ENCODE peak calls at places on chromosomes 4 and X, in nine cellular contexts. One of them, this sample, is unnamed.

GRCh38 chr4:83870551-83870950 is 334.6 kb downstream of the GPAT3 start:
- DNase-seq in heart left ventricle: no peak
- DNase-seq in psoas muscle: no peak
- DNase-seq in fibroblast of the aortic adventitia: no peak
- DNase-seq in lower lobe of right lung: no peak
- DNase-seq in GM20000: no peak
- DNase-seq in GM10248: no peak
- DNase-seq in thoracic aorta: no peak
- DNase-seq in glutamatergic neuron: no peak
- DNase-seq in this sample: no peak

GRCh38 chr4:2295535-2296442 is 33.9 kb upstream of the MXD4 start:
- DNase-seq in psoas muscle: no peak
- DNase-seq in glutamatergic neuron: no peak
- DNase-seq in lower lobe of right lung: no peak
- DNase-seq in GM20000: no peak
- DNase-seq in heart left ventricle: no peak
- DNase-seq in thoracic aorta: no peak
- DNase-seq in GM10248: no peak
- DNase-seq in fibroblast of the aortic adventitia: no peak
- DNase-seq in this sample: no peak

GRCh38 chr4:128528793-128529553 is 241.4 kb upstream of the PGRMC2 start:
- DNase-seq in psoas muscle: no peak
- DNase-seq in GM20000: no peak
- DNase-seq in lower lobe of right lung: no peak
- DNase-seq in glutamatergic neuron: no peak
- DNase-seq in fibroblast of the aortic adventitia: peak
- DNase-seq in GM10248: no peak
- DNase-seq in thoracic aorta: peak
- DNase-seq in heart left ventricle: peak
- DNase-seq in this sample: no peak

GRCh38 chr4:78432896-78433295 is 118.7 kb upstream of the ANXA3 start:
- DNase-seq in fibroblast of the aortic adventitia: peak
- DNase-seq in psoas muscle: no peak
- DNase-seq in GM20000: no peak
- DNase-seq in GM10248: no peak
- DNase-seq in heart left ventricle: no peak
- DNase-seq in glutamatergic neuron: no peak
- DNase-seq in thoracic aorta: no peak
- DNase-seq in lower lobe of right lung: no peak
- DNase-seq in this sample: no peak

GRCh38 chr4:3745886-3746656 is 20.1 kb upstream of the ADRA2C start:
- DNase-seq in glutamatergic neuron: no peak
- DNase-seq in heart left ventricle: no peak
- DNase-seq in lower lobe of right lung: no peak
- DNase-seq in thoracic aorta: no peak
- DNase-seq in fibroblast of the aortic adventitia: no peak
- DNase-seq in psoas muscle: peak
- DNase-seq in GM10248: no peak
- DNase-seq in GM20000: no peak
- DNase-seq in this sample: no peak

GRCh38 chrX:101658661-101659477 is 781 bp downstream of the ARMCX2 start:
- DNase-seq in heart left ventricle: peak
- DNase-seq in GM20000: peak
- DNase-seq in psoas muscle: peak
- DNase-seq in thoracic aorta: peak
- DNase-seq in lower lobe of right lung: peak
- DNase-seq in fibroblast of the aortic adventitia: peak
- DNase-seq in glutamatergic neuron: peak
- DNase-seq in GM10248: peak
- DNase-seq in this sample: peak

GRCh38 chr4:171342646-171343045 is 470.6 kb upstream of the GALNTL6 start:
- DNase-seq in lower lobe of right lung: no peak
- DNase-seq in glutamatergic neuron: peak
- DNase-seq in psoas muscle: no peak
- DNase-seq in fibroblast of the aortic adventitia: no peak
- DNase-seq in GM10248: no peak
- DNase-seq in thoracic aorta: no peak
- DNase-seq in GM20000: no peak
- DNase-seq in heart left ventricle: no peak
- DNase-seq in this sample: no peak

GRCh38 chrX:39164212-39164611 is 363.0 kb downstream of the MID1IP1 start:
- DNase-seq in heart left ventricle: no peak
- DNase-seq in lower lobe of right lung: no peak
- DNase-seq in GM20000: no peak
- DNase-seq in glutamatergic neuron: no peak
- DNase-seq in thoracic aorta: no peak
- DNase-seq in psoas muscle: no peak
- DNase-seq in GM10248: no peak
- DNase-seq in fibroblast of the aortic adventitia: no peak
- DNase-seq in this sample: no peak

GRCh38 chrX:84501798-84502628 is at the start of gene HDX:
- DNase-seq in psoas muscle: peak
- DNase-seq in thoracic aorta: peak
- DNase-seq in fibroblast of the aortic adventitia: peak
- DNase-seq in heart left ventricle: peak
- DNase-seq in GM10248: peak
- DNase-seq in glutamatergic neuron: peak
- DNase-seq in GM20000: peak
- DNase-seq in lower lobe of right lung: peak
- DNase-seq in this sample: peak

GRCh38 chrX:28888421-28888820 is 301.2 kb downstream of the IL1RAPL1 start:
- DNase-seq in psoas muscle: no peak
- DNase-seq in lower lobe of right lung: no peak
- DNase-seq in thoracic aorta: no peak
- DNase-seq in GM20000: no peak
- DNase-seq in fibroblast of the aortic adventitia: peak
- DNase-seq in glutamatergic neuron: no peak
- DNase-seq in heart left ventricle: no peak
- DNase-seq in GM10248: no peak
- DNase-seq in this sample: no peak

GRCh38 chr4:115323106-115323684 is 209.8 kb upstream of the NDST4 start:
- DNase-seq in lower lobe of right lung: no peak
- DNase-seq in fibroblast of the aortic adventitia: no peak
- DNase-seq in GM20000: no peak
- DNase-seq in glutamatergic neuron: no peak
- DNase-seq in thoracic aorta: no peak
- DNase-seq in heart left ventricle: no peak
- DNase-seq in psoas muscle: no peak
- DNase-seq in GM10248: no peak
- DNase-seq in this sample: no peak

GRCh38 chr4:153486281-153487151 is 20.4 kb downstream of the TMEM131L start:
- DNase-seq in GM10248: no peak
- DNase-seq in glutamatergic neuron: no peak
- DNase-seq in thoracic aorta: no peak
- DNase-seq in GM20000: no peak
- DNase-seq in lower lobe of right lung: no peak
- DNase-seq in psoas muscle: no peak
- DNase-seq in heart left ventricle: no peak
- DNase-seq in fibroblast of the aortic adventitia: peak
- DNase-seq in this sample: no peak

GRCh38 chr4:2318476-2318875 is 56.6 kb upstream of the MXD4 start:
- DNase-seq in glutamatergic neuron: no peak
- DNase-seq in GM20000: no peak
- DNase-seq in psoas muscle: no peak
- DNase-seq in fibroblast of the aortic adventitia: no peak
- DNase-seq in thoracic aorta: no peak
- DNase-seq in lower lobe of right lung: no peak
- DNase-seq in GM10248: no peak
- DNase-seq in heart left ventricle: no peak
- DNase-seq in this sample: no peak

GRCh38 chr4:174137698-174138097 is 145.8 kb downstream of the FBXO8 start:
- DNase-seq in glutamatergic neuron: no peak
- DNase-seq in GM20000: no peak
- DNase-seq in GM10248: no peak
- DNase-seq in psoas muscle: no peak
- DNase-seq in lower lobe of right lung: no peak
- DNase-seq in thoracic aorta: no peak
- DNase-seq in fibroblast of the aortic adventitia: no peak
- DNase-seq in heart left ventricle: no peak
- DNase-seq in this sample: no peak

GRCh38 chr4:172982151-172982590 is 186.4 kb upstream of the GALNT7 start:
- DNase-seq in lower lobe of right lung: no peak
- DNase-seq in thoracic aorta: peak
- DNase-seq in GM10248: no peak
- DNase-seq in psoas muscle: no peak
- DNase-seq in heart left ventricle: no peak
- DNase-seq in GM20000: peak
- DNase-seq in glutamatergic neuron: no peak
- DNase-seq in fibroblast of the aortic adventitia: peak
- DNase-seq in this sample: no peak

GRCh38 chrX:40282901-40283674 is 185.3 kb upstream of the BCOR start:
- DNase-seq in GM20000: no peak
- DNase-seq in GM10248: no peak
- DNase-seq in lower lobe of right lung: no peak
- DNase-seq in heart left ventricle: no peak
- DNase-seq in thoracic aorta: no peak
- DNase-seq in glutamatergic neuron: no peak
- DNase-seq in fibroblast of the aortic adventitia: peak
- DNase-seq in psoas muscle: no peak
- DNase-seq in this sample: no peak

GRCh38 chr4:124938836-124939235 is 226.3 kb upstream of the ANKRD50 start:
- DNase-seq in thoracic aorta: no peak
- DNase-seq in heart left ventricle: no peak
- DNase-seq in fibroblast of the aortic adventitia: no peak
- DNase-seq in lower lobe of right lung: no peak
- DNase-seq in GM20000: no peak
- DNase-seq in psoas muscle: no peak
- DNase-seq in GM10248: no peak
- DNase-seq in glutamatergic neuron: no peak
- DNase-seq in this sample: no peak

GRCh38 chrX:22349116-22349515 is 76.4 kb downstream of the CBLL2 start:
- DNase-seq in lower lobe of right lung: no peak
- DNase-seq in GM10248: no peak
- DNase-seq in heart left ventricle: no peak
- DNase-seq in psoas muscle: no peak
- DNase-seq in fibroblast of the aortic adventitia: no peak
- DNase-seq in GM20000: no peak
- DNase-seq in glutamatergic neuron: no peak
- DNase-seq in thoracic aorta: no peak
- DNase-seq in this sample: no peak

GRCh38 chrX:136574548-136574947 is 42.5 kb downstream of the VGLL1 start:
- DNase-seq in thoracic aorta: no peak
- DNase-seq in psoas muscle: no peak
- DNase-seq in GM20000: no peak
- DNase-seq in glutamatergic neuron: no peak
- DNase-seq in fibroblast of the aortic adventitia: no peak
- DNase-seq in GM10248: no peak
- DNase-seq in heart left ventricle: peak
- DNase-seq in lower lobe of right lung: no peak
- DNase-seq in this sample: no peak

GRCh38 chr4:17817027-17817426 is 6.2 kb downstream of the NCAPG start:
- DNase-seq in lower lobe of right lung: no peak
- DNase-seq in thoracic aorta: no peak
- DNase-seq in glutamatergic neuron: no peak
- DNase-seq in GM20000: peak
- DNase-seq in GM10248: peak
- DNase-seq in heart left ventricle: no peak
- DNase-seq in psoas muscle: no peak
- DNase-seq in fibroblast of the aortic adventitia: peak
- DNase-seq in this sample: no peak

GRCh38 chr4:151420408-151420807 is 11.4 kb downstream of the FHIP1A start:
- DNase-seq in heart left ventricle: no peak
- DNase-seq in thoracic aorta: no peak
- DNase-seq in glutamatergic neuron: no peak
- DNase-seq in psoas muscle: no peak
- DNase-seq in lower lobe of right lung: no peak
- DNase-seq in fibroblast of the aortic adventitia: peak
- DNase-seq in GM10248: no peak
- DNase-seq in GM20000: no peak
- DNase-seq in this sample: no peak
- TF ChIP-seq CTCF in heart left ventricle: no peak
- TF ChIP-seq CTCF in thoracic aorta: no peak
- TF ChIP-seq CTCF in glutamatergic neuron: no peak
- TF ChIP-seq CTCF in psoas muscle: no peak
- TF ChIP-seq CTCF in lower lobe of right lung: no peak
- TF ChIP-seq CTCF in fibroblast of the aortic adventitia: peak
- TF ChIP-seq CTCF in GM10248: no peak
- TF ChIP-seq CTCF in GM20000: no peak
- TF ChIP-seq CTCF in this sample: no peak

DNA sequence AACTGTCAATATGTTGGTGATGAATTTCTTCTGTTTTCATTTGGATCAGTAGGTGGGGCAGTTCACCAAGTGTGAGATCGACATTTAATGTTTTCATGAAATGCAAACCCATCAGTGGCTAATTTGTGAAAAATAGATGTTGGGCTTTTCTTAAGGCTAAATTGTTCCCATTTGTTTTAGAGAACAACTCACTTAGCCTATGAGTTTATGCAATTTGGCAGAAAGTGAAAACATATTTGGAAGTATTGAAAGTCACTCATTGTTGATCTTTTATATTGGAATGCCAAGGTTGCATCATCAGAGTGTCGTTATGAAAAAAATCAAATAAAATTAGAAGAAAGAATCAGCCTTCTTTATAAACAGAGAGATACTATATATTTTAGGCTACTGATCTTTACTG is 132.4 kb downstream of the RPA4 start:
- DNase-seq in fibroblast of the aortic adventitia: peak
- DNase-seq in heart left ventricle: no peak
- DNase-seq in psoas muscle: no peak
- DNase-seq in lower lobe of right lung: no peak
- DNase-seq in thoracic aorta: no peak
- DNase-seq in GM10248: no peak
- DNase-seq in glutamatergic neuron: no peak
- DNase-seq in GM20000: no peak
- DNase-seq in this sample: no peak
- TF ChIP-seq CTCF in fibroblast of the aortic adventitia: no peak
- TF ChIP-seq CTCF in heart left ventricle: no peak
- TF ChIP-seq CTCF in psoas muscle: no peak
- TF ChIP-seq CTCF in lower lobe of right lung: no peak
- TF ChIP-seq CTCF in thoracic aorta: no peak
- TF ChIP-seq CTCF in GM10248: no peak
- TF ChIP-seq CTCF in glutamatergic neuron: no peak
- TF ChIP-seq CTCF in GM20000: no peak
- TF ChIP-seq CTCF in this sample: no peak

GRCh38 chr4:186366326-186366725 is 100.3 kb downstream of the F11 start:
- DNase-seq in psoas muscle: no peak
- DNase-seq in glutamatergic neuron: no peak
- DNase-seq in GM10248: no peak
- DNase-seq in thoracic aorta: no peak
- DNase-seq in heart left ventricle: no peak
- DNase-seq in GM20000: no peak
- DNase-seq in lower lobe of right lung: no peak
- DNase-seq in fibroblast of the aortic adventitia: no peak
- DNase-seq in this sample: no peak
- TF ChIP-seq CTCF in psoas muscle: no peak
- TF ChIP-seq CTCF in glutamatergic neuron: no peak
- TF ChIP-seq CTCF in GM10248: no peak
- TF ChIP-seq CTCF in thoracic aorta: no peak
- TF ChIP-seq CTCF in heart left ventricle: no peak
- TF ChIP-seq CTCF in GM20000: no peak
- TF ChIP-seq CTCF in lower lobe of right lung: no peak
- TF ChIP-seq CTCF in fibroblast of the aortic adventitia: no peak
- TF ChIP-seq CTCF in this sample: no peak

DNA sequence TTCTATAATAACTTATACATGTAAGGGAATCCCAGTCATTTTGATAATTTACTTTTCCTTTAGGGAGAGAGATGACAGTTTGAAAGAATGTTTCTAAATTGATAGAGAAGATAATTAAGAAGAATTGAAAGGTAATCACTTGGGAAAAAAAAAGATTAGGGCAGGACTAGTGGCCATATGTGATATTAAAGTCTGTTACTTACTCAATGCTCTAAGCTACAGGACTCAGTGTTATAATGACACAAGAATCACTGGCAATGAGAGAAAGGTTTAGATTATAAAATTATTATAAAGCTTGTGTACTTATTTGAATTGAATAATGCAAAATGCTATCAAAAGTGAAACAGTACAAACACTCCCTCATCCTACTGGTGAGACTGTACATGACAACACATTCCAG is 265.3 kb downstream of the BANK1 start:
- DNase-seq in lower lobe of right lung: no peak
- DNase-seq in glutamatergic neuron: no peak
- DNase-seq in fibroblast of the aortic adventitia: no peak
- DNase-seq in thoracic aorta: no peak
- DNase-seq in psoas muscle: no peak
- DNase-seq in heart left ventricle: no peak
- DNase-seq in GM20000: no peak
- DNase-seq in GM10248: no peak
- DNase-seq in this sample: no peak
- TF ChIP-seq CTCF in lower lobe of right lung: no peak
- TF ChIP-seq CTCF in glutamatergic neuron: peak
- TF ChIP-seq CTCF in fibroblast of the aortic adventitia: no peak
- TF ChIP-seq CTCF in thoracic aorta: no peak
- TF ChIP-seq CTCF in psoas muscle: no peak
- TF ChIP-seq CTCF in heart left ventricle: no peak
- TF ChIP-seq CTCF in GM20000: no peak
- TF ChIP-seq CTCF in GM10248: no peak
- TF ChIP-seq CTCF in this sample: peak